ENCODE peak calls at places on chromosome 10, in four cellular contexts. U, R, D and T are unnamed samples.

GRCh38 chr10:110651044-110651958 is 7.2 kb downstream of the RBM20 start:
- DNase-seq in D (no peak), R (no peak), U (no peak), T (peak)

GRCh38 chr10:130962240-130963051 is 349.1 kb downstream of the TCERG1L start:
- DNase-seq in D (no peak), R (no peak), U (no peak), T (peak)

GRCh38 chr10:118373786-118374185 is 31.7 kb upstream of the FAM204A start:
- DNase-seq in R (no peak), D (no peak), U (no peak), T (no peak)

GRCh38 chr10:133357293-133358151 is at the start of gene FUOM:
- DNase-seq in R (peak), U (peak), D (no peak), T (no peak)

GRCh38 chr10:79084012-79084971 is 15.5 kb downstream of the ZMIZ1 start:
- DNase-seq in R (peak), U (peak), D (peak), T (peak)

GRCh38 chr10:80454526-80455460 is 683 bp downstream of the TSPAN14 start:
- DNase-seq in D (no peak), U (peak), R (peak), T (no peak)

GRCh38 chr10:12915637-12916168 is 85.8 kb downstream of the CCDC3 start:
- DNase-seq in U (no peak), D (no peak), R (no peak), T (no peak)

GRCh38 chr10:117360994-117361667 is 14.1 kb downstream of the PDZD8 start:
- DNase-seq in D (no peak), U (no peak), R (no peak), T (no peak)

GRCh38 chr10:110259317-110259716 is 45.4 kb downstream of the SMNDC1 start:
- DNase-seq in R (no peak), D (no peak), U (no peak), T (no peak)

GRCh38 chr10:66277481-66277880 is 648.4 kb upstream of the LRRTM3 start:
- DNase-seq in D (no peak), R (no peak), U (no peak), T (no peak)

GRCh38 chr10:130300608-130301025 is 164.4 kb downstream of the GLRX3 start:
- DNase-seq in D (no peak), R (no peak), U (no peak), T (no peak)

GRCh38 chr10:74808501-74808900 is 17.9 kb upstream of the KAT6B start:
- DNase-seq in U (no peak), D (no peak), R (no peak), T (no peak)

GRCh38 chr10:114538544-114538906 is 119.5 kb downstream of the ABLIM1 start:
- DNase-seq in U (peak), R (peak), D (no peak), T (no peak)

GRCh38 chr10:101032637-101033201 is 1.7 kb downstream of the SFXN3 start:
- DNase-seq in U (peak), D (no peak), R (no peak), T (peak)

GRCh38 chr10:123135415-123136141 is at the start of gene HMX3:
- DNase-seq in U (no peak), R (no peak), D (no peak), T (no peak)
- TF ChIP-seq POLR2A in U (no peak), R (no peak), D (no peak), T (no peak)

DNA sequence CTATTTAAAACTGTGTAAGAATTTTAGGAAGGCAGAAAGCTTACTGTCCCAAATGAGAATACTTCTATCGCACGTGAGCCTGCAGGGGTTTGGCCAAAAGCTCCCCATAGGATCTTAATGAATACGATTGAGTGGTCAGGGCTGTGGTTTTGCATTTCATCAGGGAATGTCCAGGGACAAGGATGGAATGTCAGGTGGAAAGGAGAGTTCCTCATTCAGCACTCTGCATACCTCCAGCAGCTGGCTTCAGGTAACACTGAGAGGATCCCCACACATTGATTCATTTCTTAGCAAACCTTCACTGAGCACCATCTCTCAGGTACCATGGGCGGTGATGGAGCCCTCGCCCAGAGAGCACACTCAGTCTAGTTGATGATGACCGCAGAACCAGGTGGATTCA is 27.2 kb downstream of the ANK3 start:
- DNase-seq in D (no peak), R (no peak), U (no peak), T (no peak)
- TF ChIP-seq POLR2A in D (no peak), R (no peak), U (no peak), T (no peak)

DNA sequence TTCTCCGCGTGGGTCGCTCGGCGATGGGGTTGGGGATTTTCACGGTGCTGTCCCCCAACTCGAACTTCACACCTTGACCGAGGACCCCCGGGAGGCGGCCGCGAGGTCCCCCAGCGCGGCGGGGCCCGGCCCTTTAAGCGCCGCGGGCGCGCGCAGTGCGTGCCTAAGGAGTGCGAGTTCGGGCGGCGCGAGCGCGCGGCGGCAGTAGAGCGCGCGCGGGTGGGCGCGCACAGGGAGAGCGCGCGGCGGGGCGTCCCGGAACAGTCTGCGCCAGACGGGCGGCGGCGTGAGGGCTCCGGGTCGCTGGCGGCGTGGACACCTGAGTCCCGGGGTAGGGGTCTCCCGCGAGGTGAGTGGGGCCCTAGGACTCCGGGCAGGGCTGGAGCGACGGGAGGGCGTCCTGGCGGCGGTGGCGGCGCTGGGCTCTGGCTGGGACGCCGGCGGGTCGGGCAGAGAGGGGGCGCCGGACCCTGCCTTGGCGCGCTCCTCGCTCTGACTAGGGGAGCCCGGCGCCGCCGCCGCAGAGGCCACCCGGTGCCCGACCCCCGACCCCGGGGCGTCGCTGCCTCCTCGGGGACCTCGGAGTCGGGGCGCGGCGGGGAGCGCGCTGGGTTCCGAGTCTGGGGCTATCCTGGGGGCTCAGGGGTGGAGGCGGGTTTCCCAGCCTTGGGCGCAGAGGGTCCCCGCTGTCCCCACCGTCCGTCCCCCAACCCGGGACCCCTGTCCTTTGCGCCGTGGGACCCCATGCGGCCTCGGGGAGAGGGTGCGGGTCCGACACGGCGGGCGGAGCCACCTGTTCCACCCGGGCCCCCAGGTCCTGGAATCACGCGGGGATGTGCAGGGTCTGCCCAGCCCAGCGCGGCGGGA is at the start of gene PROSER2:
- DNase-seq in U (no peak), R (peak), D (peak), T (no peak)
- TF ChIP-seq POLR2A in U (peak), R (peak), D (no peak), T (no peak)

GRCh38 chr10:87518937-87519336 is 14.2 kb downstream of the MINPP1 start:
- DNase-seq in R (no peak), D (no peak), U (no peak), T (no peak)
- TF ChIP-seq POLR2A in R (no peak), D (no peak), U (no peak), T (no peak)

GRCh38 chr10:63268798-63269503 is 135.8 kb downstream of the NRBF2 start:
- DNase-seq in R (peak), D (peak), U (peak), T (peak)
- TF ChIP-seq POLR2A in R (peak), D (peak), U (peak), T (peak)

DNA sequence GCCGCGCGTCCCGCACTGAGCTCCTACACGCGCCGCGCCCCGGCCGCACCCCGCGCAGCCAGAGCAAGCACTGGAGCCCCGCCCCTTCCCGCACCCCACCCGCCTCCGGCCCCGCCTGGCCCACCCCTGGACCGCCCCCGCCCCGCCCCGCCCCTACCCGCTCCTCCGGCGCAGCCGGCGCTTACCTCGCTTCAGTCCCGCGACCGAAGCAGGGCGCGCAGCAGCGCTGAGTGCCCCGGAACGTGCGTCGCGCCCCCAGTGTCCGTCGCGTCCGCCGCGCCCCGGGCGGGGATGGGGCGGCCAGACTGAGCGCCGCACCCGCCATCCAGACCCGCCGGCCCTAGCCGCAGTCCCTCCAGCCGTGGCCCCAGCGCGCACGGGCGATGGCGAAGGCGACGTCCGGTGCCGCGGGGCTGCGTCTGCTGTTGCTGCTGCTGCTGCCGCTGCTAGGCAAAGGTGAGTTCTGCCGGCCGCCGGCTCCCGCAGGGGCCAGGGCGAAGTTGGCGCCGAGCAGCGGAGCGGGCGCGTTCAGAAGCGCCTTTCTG is at the start of gene RET:
- DNase-seq in D (no peak), R (peak), U (no peak), T (no peak)
- TF ChIP-seq POLR2A in D (no peak), R (no peak), U (no peak), T (no peak)

DNA sequence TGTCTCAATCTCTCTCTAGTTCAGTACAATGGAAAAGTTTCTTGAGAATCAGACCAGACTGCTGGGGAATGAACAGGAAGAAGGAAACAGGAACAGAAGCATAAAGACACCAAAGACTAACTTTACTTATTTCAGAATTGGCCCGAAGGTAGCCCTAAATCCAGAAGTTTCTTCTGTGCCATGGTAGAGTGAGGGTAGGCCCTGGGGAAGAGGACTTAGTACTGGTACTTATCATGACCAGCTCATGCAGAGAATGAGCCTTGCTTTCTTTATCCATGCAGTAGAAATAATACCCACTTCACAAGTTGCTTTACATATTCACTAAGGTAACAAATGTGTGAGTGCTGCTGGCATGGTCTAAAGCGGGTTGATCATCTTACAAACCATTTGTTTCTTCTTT is 153.8 kb downstream of the CELF2 start:
- DNase-seq in D (no peak), R (no peak), U (peak), T (no peak)
- TF ChIP-seq POLR2A in D (no peak), R (no peak), U (no peak), T (no peak)

GRCh38 chr10:69345890-69346474 is 67.7 kb downstream of the HK1 start:
- DNase-seq in R (no peak), U (no peak), D (no peak), T (no peak)

GRCh38 chr10:69346776-69347175 is 68.5 kb downstream of the HK1 start:
- DNase-seq in D (no peak), R (no peak), U (no peak), T (no peak)

GRCh38 chr10:69345402-69345801 is 67.1 kb downstream of the HK1 start:
- DNase-seq in R (no peak), U (peak), D (peak), T (no peak)

GRCh38 chr10:69343905-69344304 is 65.6 kb downstream of the HK1 start:
- DNase-seq in D (no peak), R (no peak), U (no peak), T (no peak)

DNA sequence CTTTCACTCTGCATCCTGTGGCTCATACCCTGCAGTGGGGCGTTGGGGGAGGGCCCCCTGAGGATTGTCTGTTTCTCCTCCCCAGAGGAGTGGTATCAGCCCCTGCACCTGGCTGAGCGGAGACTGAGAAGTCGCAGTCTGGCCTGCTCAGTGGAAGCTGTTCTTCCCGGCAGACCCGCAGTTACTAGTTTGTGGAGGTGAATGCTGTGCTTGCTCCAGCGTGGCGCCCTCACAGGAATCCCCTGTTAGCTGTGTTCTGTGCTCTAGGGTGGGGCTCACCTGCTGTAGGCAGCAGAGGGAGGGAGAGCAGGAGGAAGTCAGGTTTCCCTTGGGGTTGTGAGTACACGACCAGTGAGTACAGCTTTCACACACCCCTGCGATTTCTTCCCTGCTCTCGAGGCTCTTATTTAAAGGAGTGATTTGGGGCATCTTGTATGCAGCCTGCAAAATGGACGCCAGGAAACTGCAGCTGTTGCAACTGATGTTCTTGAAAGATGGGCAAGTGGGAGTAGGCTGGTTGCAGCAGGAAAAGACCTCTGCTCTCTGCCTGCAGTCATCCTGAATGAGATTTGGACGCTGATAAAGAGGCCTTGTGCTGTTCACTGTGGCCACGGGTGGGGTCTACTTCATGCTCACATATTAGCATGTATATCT is 66.4 kb downstream of the HK1 start:
- DNase-seq in U (peak), R (no peak), D (no peak), T (no peak)
- TF ChIP-seq POLR2A in U (no peak), R (no peak), D (no peak), T (no peak)

GRCh38 chr10:88042162-88043100 is 179.0 kb downstream of the PTEN start:
- DNase-seq in R (no peak), D (no peak), U (no peak), T (no peak)

GRCh38 chr10:88041243-88042161 is 178.1 kb downstream of the PTEN start:
- DNase-seq in U (no peak), D (no peak), R (no peak), T (no peak)

GRCh38 chr10:88039496-88040200 is 176.2 kb downstream of the PTEN start:
- DNase-seq in U (no peak), D (no peak), R (no peak), T (no peak)

GRCh38 chr10:88037623-88038022 is 174.2 kb downstream of the PTEN start:
- DNase-seq in U (no peak), D (no peak), R (no peak), T (no peak)

DNA sequence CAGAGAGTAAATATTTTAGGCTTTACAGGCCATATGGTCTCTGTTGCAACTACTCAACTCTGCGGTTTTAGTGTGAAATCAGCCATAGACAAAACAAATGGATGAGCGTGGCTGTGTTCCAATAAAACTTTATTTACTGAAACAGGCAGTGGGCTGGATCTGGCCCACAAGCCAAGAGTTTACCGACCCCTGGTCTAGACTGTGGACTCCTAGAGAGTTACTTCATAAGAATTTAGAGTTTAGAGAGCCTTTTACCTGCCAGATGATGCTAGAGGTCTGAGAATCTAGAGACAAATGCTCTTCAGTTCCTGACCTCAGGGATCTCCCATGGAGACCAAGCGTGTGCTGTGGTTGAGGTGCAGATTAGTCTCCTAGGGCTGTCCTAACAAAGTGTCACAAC is 174.8 kb downstream of the PTEN start:
- DNase-seq in U (no peak), R (no peak), D (no peak), T (no peak)
- TF ChIP-seq POLR2A in U (no peak), R (no peak), D (no peak), T (no peak)

GRCh38 chr10:102675151-102675886 is 31.0 kb downstream of the TRIM8 start:
- DNase-seq in U (no peak), D (no peak), R (no peak), T (no peak)
- TF ChIP-seq POLR2A in U (no peak), D (no peak), R (no peak), T (no peak)